ENCODE peak calls at places on chromosomes 3 and 15, in eight cellular contexts. R, E, W, K, C, S, H and J are unnamed samples.

GRCh38 chr3:51394541-51394940 is 3.5 kb downstream of the RBM15B start:
- DNase-seq in R (no peak), E (no peak), W (no peak), K (no peak), C (peak), S (no peak), H (no peak), J (no peak)

GRCh38 chr15:70074380-70074779 is 23.3 kb downstream of the TLE3 start:
- DNase-seq in R (no peak), E (no peak), W (no peak), K (no peak), C (no peak), S (no peak), H (no peak), J (no peak)

GRCh38 chr15:27734785-27735495 is 364.2 kb downstream of the OCA2 start:
- DNase-seq in R (no peak), E (no peak), W (no peak), K (no peak), C (no peak), S (no peak), H (no peak), J (no peak)

GRCh38 chr3:118936811-118937210 is 97.8 kb downstream of the IGSF11 start:
- DNase-seq in R (no peak), E (no peak), W (no peak), K (no peak), C (no peak), S (no peak), H (no peak), J (no peak)

GRCh38 chr15:88057836-88058235 is 198.7 kb downstream of the NTRK3 start:
- DNase-seq in R (no peak), E (no peak), W (no peak), K (no peak), C (no peak), S (no peak), H (no peak), J (no peak)

GRCh38 chr3:5053021-5053831 is 68.9 kb upstream of the ARL8B start:
- DNase-seq in R (no peak), E (no peak), W (no peak), K (no peak), C (no peak), S (no peak), H (peak), J (no peak)

GRCh38 chr3:133475245-133476010 is 75.6 kb downstream of the BFSP2 start:
- DNase-seq in R (no peak), E (no peak), W (no peak), K (no peak), C (no peak), S (peak), H (no peak), J (no peak)

GRCh38 chr15:66193066-66193465 is 60.5 kb downstream of the MEGF11 start:
- DNase-seq in R (no peak), E (no peak), W (no peak), K (no peak), C (no peak), S (no peak), H (no peak), J (no peak)

GRCh38 chr3:185308126-185308754 is 54.4 kb upstream of the EHHADH start:
- DNase-seq in R (peak), E (peak), W (peak), K (peak), C (no peak), S (peak), H (no peak), J (no peak)

GRCh38 chr3:165884518-165884917 is 47.3 kb upstream of the BCHE start:
- DNase-seq in R (no peak), E (no peak), W (no peak), K (no peak), C (no peak), S (no peak), H (no peak), J (no peak)

GRCh38 chr3:194163697-194164096 is 27.7 kb downstream of the HES1 start:
- DNase-seq in R (no peak), E (no peak), W (peak), K (no peak), C (no peak), S (no peak), H (no peak), J (no peak)

GRCh38 chr3:195801251-195802183 is 10.2 kb downstream of the MUC4 start:
- DNase-seq in R (no peak), E (peak), W (no peak), K (no peak), C (no peak), S (no peak), H (peak), J (no peak)

GRCh38 chr15:80695099-80695910 is at the start of gene ABHD17C:
- DNase-seq in R (peak), E (peak), W (peak), K (no peak), C (no peak), S (no peak), H (peak), J (no peak)
- TF ChIP-seq POLR2AphosphoS5 in R (no peak), E (no peak), W (peak), K (peak), C (no peak), S (no peak), H (peak), J (no peak)

DNA sequence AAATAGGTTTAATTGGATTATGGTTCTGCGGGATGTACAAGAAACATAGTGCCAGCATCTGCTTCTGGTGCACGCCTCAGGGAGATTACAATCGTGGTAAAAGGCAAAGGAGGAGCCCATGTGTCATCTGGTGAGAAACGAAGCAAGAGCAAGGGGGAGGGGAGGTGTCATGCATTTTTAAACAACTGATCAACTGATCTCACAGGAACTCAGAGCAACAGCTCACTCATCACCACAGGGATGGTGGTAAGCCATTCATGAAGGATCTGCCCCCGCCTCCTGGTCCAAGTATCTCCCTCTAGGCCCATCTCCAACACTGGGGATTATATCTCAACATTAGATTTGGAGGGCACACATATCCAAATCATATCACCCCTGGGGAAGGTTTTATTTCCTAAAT is 42.1 kb upstream of the FGF7 start:
- DNase-seq in R (no peak), E (no peak), W (peak), K (no peak), C (no peak), S (no peak), H (no peak), J (no peak)
- TF ChIP-seq POLR2AphosphoS5 in R (no peak), E (no peak), W (no peak), K (no peak), C (no peak), S (no peak), H (no peak), J (no peak)

GRCh38 chr3:155554777-155555445 is 190.0 kb downstream of the PLCH1 start:
- DNase-seq in R (no peak), E (no peak), W (no peak), K (no peak), C (no peak), S (peak), H (no peak), J (no peak)
- TF ChIP-seq POLR2AphosphoS5 in R (no peak), E (no peak), W (no peak), K (no peak), C (no peak), S (no peak), H (no peak), J (no peak)

GRCh38 chr3:186923241-186923640 is 7.1 kb upstream of the ST6GAL1 start:
- DNase-seq in R (no peak), E (no peak), W (no peak), K (no peak), C (no peak), S (no peak), H (no peak), J (no peak)

GRCh38 chr3:186922224-186922623 is 8.1 kb upstream of the ST6GAL1 start:
- DNase-seq in R (no peak), E (no peak), W (no peak), K (no peak), C (no peak), S (no peak), H (no peak), J (no peak)

GRCh38 chr3:186921578-186921977 is 8.7 kb upstream of the ST6GAL1 start:
- DNase-seq in R (no peak), E (no peak), W (no peak), K (no peak), C (no peak), S (no peak), H (no peak), J (no peak)

GRCh38 chr3:186920301-186920700 is 10.0 kb upstream of the ST6GAL1 start:
- DNase-seq in R (no peak), E (no peak), W (no peak), K (no peak), C (no peak), S (no peak), H (no peak), J (no peak)

GRCh38 chr3:186922790-186923189 is 7.5 kb upstream of the ST6GAL1 start:
- DNase-seq in R (no peak), E (no peak), W (no peak), K (no peak), C (no peak), S (no peak), H (no peak), J (no peak)
- TF ChIP-seq POLR2AphosphoS5 in R (no peak), E (no peak), W (no peak), K (no peak), C (no peak), S (no peak), H (no peak), J (no peak)

GRCh38 chr3:114539525-114539924 is 245.7 kb downstream of the TIGIT start:
- DNase-seq in R (no peak), E (no peak), W (no peak), K (no peak), C (no peak), S (no peak), H (no peak), J (no peak)
- TF ChIP-seq POLR2AphosphoS5 in R (no peak), E (no peak), W (no peak), K (no peak), C (no peak), S (no peak), H (no peak), J (no peak)

DNA sequence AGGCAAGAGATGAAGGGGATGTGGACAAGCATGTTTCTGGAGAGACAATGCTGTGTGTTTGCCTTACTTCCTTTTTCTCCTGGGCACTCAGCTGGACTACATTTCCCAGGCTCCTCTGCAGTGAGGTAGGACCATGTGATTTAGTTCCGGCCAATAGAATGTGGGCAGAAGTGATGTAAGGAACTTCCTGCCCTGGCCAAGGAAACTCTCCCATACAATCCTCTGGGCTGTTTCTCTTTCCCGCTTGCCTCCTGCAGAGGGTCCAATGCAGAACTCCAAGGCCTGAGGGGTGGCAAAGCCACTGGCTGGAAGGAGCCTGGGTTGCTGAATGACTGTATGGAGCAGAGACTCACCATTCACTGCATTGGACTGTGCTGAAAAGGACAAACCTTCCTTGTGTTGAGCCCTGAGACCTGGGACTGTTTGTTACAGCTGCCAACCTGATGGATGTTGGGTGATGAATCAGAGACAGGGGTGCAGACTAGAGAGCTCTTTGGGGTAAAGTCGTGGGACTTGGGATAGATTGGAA is 82.7 kb upstream of the SLC6A6 start:
- DNase-seq in R (peak), E (peak), W (peak), K (peak), C (peak), S (peak), H (no peak), J (no peak)
- TF ChIP-seq POLR2AphosphoS5 in R (no peak), E (no peak), W (peak), K (peak), C (no peak), S (no peak), H (no peak), J (no peak)

DNA sequence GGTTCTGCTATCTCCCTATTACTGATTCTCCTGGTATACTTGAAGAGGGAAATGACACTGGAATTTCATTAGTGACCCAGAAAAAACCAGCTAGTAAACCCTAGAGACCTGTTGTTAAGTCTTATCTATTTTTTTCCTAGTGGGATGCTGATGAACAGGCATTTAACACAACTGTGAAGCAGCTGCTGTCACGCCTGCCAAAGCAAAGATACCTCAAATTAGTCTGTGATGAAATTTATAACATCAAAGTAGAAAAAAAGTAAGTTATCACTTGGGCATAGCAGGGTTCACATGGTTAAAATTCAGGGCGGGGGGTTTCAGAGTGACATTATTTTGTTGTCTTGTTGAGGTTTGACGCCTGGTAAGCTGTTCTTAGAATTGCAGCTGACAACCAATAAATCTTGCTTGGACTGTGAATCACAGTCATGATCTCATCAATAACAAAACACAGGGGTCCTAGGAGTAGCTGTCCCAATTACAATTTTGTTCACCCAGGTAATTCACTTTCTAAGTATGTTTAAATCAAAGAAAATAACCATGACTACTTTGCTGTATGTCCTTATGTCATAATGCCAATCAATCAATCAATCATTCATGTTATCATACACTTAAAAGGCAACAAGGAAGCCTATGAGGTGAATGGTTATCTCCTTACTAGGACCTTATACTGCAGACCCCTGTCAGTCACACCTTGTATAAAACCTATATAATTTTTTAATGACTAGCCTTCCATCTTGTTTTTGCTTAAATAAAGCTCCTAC is 4.6 kb downstream of the SRP14 start:
- DNase-seq in R (no peak), E (no peak), W (no peak), K (no peak), C (no peak), S (no peak), H (no peak), J (no peak)
- TF ChIP-seq POLR2AphosphoS5 in R (no peak), E (no peak), W (no peak), K (no peak), C (no peak), S (no peak), H (no peak), J (no peak)

DNA sequence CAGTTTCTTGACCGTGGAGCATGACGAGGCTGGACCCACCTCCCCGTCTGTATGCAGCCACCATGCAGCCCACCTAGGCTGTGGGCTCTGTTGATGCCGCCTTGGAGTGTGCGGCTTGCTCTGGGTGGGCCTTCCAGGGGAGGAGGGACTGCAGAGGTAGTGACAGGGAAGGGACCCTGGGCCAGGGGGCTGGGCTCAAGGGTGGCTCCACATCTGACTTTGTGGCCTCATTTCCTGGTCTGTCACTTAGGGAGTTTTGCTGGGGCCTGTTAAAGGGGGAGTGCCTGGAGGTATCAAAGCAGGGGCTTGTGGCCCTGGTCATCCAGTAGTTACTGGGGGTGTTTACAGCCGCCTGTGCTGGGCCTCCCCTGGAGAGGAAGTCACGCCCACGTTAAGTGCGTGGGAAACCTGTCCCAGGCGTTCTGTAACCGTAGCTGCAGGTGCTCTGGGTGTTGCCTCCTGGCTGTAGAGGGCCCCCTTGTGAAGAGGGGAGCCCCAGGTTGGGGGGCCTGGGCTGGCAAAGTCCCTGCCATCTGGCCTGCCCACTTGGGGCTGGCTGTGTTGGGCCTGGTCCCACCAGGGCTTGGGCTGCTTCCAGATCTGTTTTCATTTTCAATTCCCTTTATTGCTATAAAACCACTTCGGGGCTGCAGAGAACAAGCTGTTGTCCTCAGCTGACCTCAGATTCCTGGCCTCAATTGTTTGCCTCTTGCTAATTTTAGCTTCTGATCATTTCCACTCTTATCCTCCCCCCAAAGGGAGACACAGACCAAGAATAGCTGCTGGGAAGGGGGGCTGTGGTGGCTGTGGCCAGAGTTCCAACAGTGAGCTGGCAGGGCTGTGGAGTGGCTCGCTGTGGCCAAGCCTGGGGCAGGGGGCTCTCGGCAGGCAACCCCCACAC is 26.5 kb downstream of the KLF13 start:
- DNase-seq in R (peak), E (peak), W (no peak), K (no peak), C (no peak), S (peak), H (peak), J (no peak)
- TF ChIP-seq POLR2AphosphoS5 in R (peak), E (peak), W (no peak), K (no peak), C (no peak), S (peak), H (peak), J (peak)

DNA sequence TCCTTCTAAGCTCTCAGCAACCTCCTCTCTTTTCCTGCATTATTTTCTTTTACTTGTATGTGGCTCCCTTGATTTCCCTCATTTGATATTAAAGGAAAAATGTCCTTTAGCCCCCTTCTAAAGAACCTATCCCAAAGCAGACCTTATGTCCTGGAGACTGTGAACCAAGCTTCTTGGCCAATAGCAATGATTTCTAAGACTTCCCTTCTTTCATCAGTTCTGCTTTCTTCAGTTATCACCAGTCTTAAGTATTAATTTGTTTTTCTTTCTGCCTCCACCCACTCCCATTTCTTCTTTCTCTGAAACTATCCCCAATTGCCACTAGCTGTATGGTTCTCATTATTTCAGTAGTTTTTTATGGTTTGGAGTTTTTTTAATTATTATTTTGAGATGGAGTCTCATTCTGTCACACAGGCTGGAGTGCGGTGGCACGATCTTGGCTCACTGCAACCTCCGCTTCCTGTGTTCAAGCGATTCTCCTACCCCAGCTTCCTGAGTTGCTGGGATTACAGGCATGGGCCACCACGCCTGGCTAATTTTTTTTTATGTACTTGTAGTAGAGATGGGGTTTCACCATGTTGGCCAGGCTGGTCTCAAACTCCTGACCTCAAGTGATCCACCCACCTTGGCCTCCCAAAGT is 12.1 kb downstream of the TMOD3 start:
- DNase-seq in R (no peak), E (peak), W (no peak), K (no peak), C (no peak), S (no peak), H (no peak), J (no peak)
- TF ChIP-seq POLR2AphosphoS5 in R (no peak), E (no peak), W (no peak), K (no peak), C (no peak), S (no peak), H (no peak), J (no peak)

DNA sequence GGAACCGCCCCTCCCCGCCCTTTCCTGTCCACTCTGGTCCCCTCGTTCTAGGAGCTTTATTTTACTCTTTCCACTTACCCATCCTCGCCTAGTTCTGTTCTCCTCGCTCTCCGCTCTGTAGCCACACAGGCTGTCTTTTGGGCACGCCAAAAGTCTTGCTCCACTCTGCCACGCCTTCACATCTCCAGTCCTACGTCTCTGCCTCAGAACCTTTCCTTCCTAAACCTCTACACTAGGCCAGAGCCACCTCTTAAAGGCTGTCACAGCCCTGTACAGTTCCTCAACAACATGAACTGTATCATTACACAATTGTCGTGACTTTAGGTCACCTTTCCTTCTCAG is 385 bp upstream of the ARPP19 start:
- DNase-seq in R (no peak), E (no peak), W (no peak), K (no peak), C (no peak), S (no peak), H (no peak), J (no peak)
- TF ChIP-seq POLR2AphosphoS5 in R (no peak), E (no peak), W (no peak), K (no peak), C (no peak), S (no peak), H (no peak), J (peak)